ENCODE peak calls at places on chromosomes 13 and 19, in four cellular contexts. Z is Peyer's patch, Q is H9, R is aorta. F is an unnamed sample. For H3K9me3, the result is how much of the 10 kb centered on the place peaks cover.

GRCh38 chr13:110520431-110521295 is 40.9 kb downstream of the RAB20 start:
- DNase-seq in R (peak), Z (peak), Q (no peak), F (no peak)

GRCh38 chr13:79593611-79594275 is 112.8 kb downstream of the NDFIP2 start:
- DNase-seq in Q (no peak), Z (no peak), R (no peak), F (no peak)

GRCh38 chr13:80655778-80656518 is 315.0 kb upstream of the SPRY2 start:
- DNase-seq in R (no peak), Q (no peak), Z (no peak), F (no peak)

GRCh38 chr13:98575876-98576214 is 1.1 kb downstream of the STK24 start:
- DNase-seq in Q (no peak), R (no peak), Z (no peak), F (no peak)

GRCh38 chr13:39779337-39780270 is 124.1 kb downstream of the COG6 start:
- DNase-seq in R (no peak), Z (peak), Q (no peak), F (no peak)

GRCh38 chr19:5335593-5335992 is 5.0 kb downstream of the PTPRS start:
- DNase-seq in R (no peak), Z (no peak), Q (no peak), F (no peak)

GRCh38 chr13:41127746-41128145 is 4.9 kb downstream of the KBTBD6 start:
- DNase-seq in R (no peak), Z (no peak), Q (no peak), F (no peak)

GRCh38 chr19:3692141-3693029 is 7.9 kb downstream of the PIP5K1C start:
- DNase-seq in R (peak), Q (no peak), Z (no peak), F (no peak)

GRCh38 chr13:40445557-40445990 is 220.9 kb downstream of the FOXO1 start:
- DNase-seq in Q (peak), R (peak), Z (peak), F (peak)

GRCh38 chr13:22064854-22065646 is 394.2 kb downstream of the FGF9 start:
- DNase-seq in Q (no peak), Z (no peak), R (no peak), F (no peak)

GRCh38 chr13:34179481-34179880 is 361.5 kb downstream of the RFC3 start:
- DNase-seq in R (no peak), Z (no peak), Q (no peak), F (no peak)

GRCh38 chr19:6510618-6511017 is 8.5 kb upstream of the TUBB4A start:
- DNase-seq in Q (no peak), Z (no peak), R (no peak), F (no peak)

GRCh38 chr19:5985098-5985783 is 7.3 kb upstream of the RANBP3 start:
- DNase-seq in R (no peak), Z (no peak), Q (no peak), F (peak)

GRCh38 chr19:49528211-49528771 is 488 bp downstream of the RCN3 start:
- DNase-seq in Z (no peak), R (peak), Q (no peak), F (no peak)

GRCh38 chr19:13748169-13748884 is 16.0 kb upstream of the MRI1 start:
- DNase-seq in Q (no peak), R (no peak), Z (no peak), F (peak)

GRCh38 chr19:17794731-17795494 is at the start of gene B3GNT3:
- DNase-seq in Q (peak), R (peak), Z (no peak), F (peak)

GRCh38 chr13:42333613-42334328 is 61.8 kb downstream of the AKAP11 start:
- DNase-seq in Z (no peak), Q (peak), R (no peak), F (no peak)

GRCh38 chr19:17946965-17947784 is 14.4 kb downstream of the CCDC124 start:
- DNase-seq in Q (peak), Z (peak), R (peak), F (no peak)

GRCh38 chr19:55305491-55305890 is 19.6 kb downstream of the TMEM150B start:
- DNase-seq in R (no peak), Q (peak), Z (peak), F (peak)

GRCh38 chr19:1811472-1811894 is 593 bp downstream of the ATP8B3 start:
- DNase-seq in Z (peak), R (peak), Q (no peak), F (peak)

GRCh38 chr19:42244452-42245220 is 2.2 kb upstream of the GSK3A start:
- DNase-seq in Z (peak), R (peak), Q (peak), F (peak)

GRCh38 chr13:39317284-39317683 is 279.0 kb downstream of the NHLRC3 start:
- DNase-seq in Q (no peak), Z (no peak), R (peak), F (no peak)

GRCh38 chr19:45404557-45405434 is at the start of gene PPP1R13L:
- DNase-seq in Q (peak), R (peak), Z (peak), F (peak)

GRCh38 chr19:29672933-29673336 is 7.7 kb downstream of the PLEKHF1 start:
- DNase-seq in Z (peak), R (no peak), Q (no peak), F (no peak)

GRCh38 chr19:3316132-3316648 is 50.2 kb upstream of the NFIC start:
- DNase-seq in R (no peak), Q (no peak), Z (no peak), F (no peak)

GRCh38 chr13:49062297-49062896 is 86.7 kb downstream of the FNDC3A start:
- DNase-seq in R (no peak), Z (no peak), Q (no peak), F (no peak)

GRCh38 chr13:25375727-25376358 is 4.1 kb downstream of the ATP8A2 start:
- DNase-seq in R (no peak), Z (no peak), Q (peak), F (peak)

GRCh38 chr13:99018418-99019180 is 40.7 kb upstream of the DOCK9 start:
- DNase-seq in Z (no peak), Q (no peak), R (no peak), F (no peak)

GRCh38 chr13:23608704-23609413 is 38.6 kb downstream of the TNFRSF19 start:
- DNase-seq in Q (no peak), Z (no peak), R (peak), F (no peak)

DNA sequence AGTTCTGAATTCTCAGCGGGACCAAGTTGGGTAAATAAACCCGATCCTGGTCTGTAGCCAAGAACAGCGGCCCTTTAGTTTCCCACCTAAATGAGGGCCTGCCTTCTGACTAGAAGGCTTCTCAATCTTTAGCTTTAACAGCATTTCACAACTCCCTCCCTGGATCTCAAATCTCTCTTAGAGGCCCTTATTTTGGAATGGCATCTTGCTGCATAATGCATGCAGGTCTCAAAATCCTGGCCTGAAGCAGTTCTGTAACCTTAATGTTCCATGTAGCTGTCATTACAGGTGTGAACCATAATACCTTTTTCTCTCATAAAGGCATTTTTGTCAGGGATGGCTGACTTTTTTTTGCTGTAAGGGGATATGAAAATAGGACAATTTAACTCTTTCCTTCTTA is 29.5 kb downstream of the ZNF90 start:
- DNase-seq in R (no peak), Z (no peak), Q (no peak), F (no peak)
- H3K9me3 ChIP-seq in R (under half), Z (under half), Q (under half), F (under half)

GRCh38 chr19:38975214-38975860 is at the start of gene FBXO17:
- DNase-seq in Q (peak), R (peak), Z (no peak), F (no peak)
- H3K27ac ChIP-seq in Q (no peak), R (peak), Z (peak), F (no peak)

GRCh38 chr19:28652790-28653189 is 560.2 kb downstream of the UQCRFS1 start:
- DNase-seq in Z (no peak), Q (no peak), R (no peak), F (no peak)

GRCh38 chr19:28655054-28655453 is 557.9 kb downstream of the UQCRFS1 start:
- DNase-seq in R (no peak), Z (no peak), Q (no peak), F (no peak)

GRCh38 chr19:28656644-28657043 is 556.3 kb downstream of the UQCRFS1 start:
- DNase-seq in R (no peak), Q (no peak), Z (no peak), F (no peak)
- H3K9me3 ChIP-seq in R (under half), Q (under half), Z (under half), F (under half)

GRCh38 chr13:29935309-29935981 is 85.0 kb upstream of the UBL3 start:
- DNase-seq in Q (no peak), R (peak), Z (peak), F (no peak)
- H3K27ac ChIP-seq in Q (no peak), R (no peak), Z (peak), F (no peak)

DNA sequence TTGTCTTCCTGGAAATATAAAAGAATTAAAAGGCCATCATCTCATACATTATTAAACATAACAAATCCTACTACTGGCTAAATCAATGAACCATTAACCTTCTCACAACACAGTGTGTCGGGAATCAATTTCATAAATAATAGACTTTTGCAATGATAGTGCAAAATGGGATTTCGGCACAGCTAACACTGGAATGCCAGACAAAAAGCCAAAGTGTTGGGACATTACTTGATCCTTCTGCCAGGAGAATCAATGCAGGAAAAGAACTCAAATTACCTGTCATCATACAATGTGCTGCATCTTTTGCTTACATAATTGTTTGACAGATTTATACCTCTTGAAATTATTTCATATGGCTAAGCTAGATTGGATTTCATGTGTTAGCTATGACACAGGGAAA is 334.3 kb downstream of the MTUS2 start:
- DNase-seq in R (no peak), Z (no peak), Q (no peak), F (no peak)
- H3K9me3 ChIP-seq in R (under half), Z (under half), Q (under half), F (under half)

GRCh38 chr19:40371802-40372122 is 18.2 kb downstream of the HIPK4 start:
- DNase-seq in Z (no peak), Q (no peak), R (no peak), F (no peak)
- H3K27ac ChIP-seq in Z (no peak), Q (no peak), R (no peak), F (no peak)

GRCh38 chr19:8815780-8816179 is 16.3 kb downstream of the ZNF558 start:
- DNase-seq in R (no peak), Q (no peak), Z (no peak), F (no peak)
- H3K9me3 ChIP-seq in R (under half), Q (half or more), Z (half or more), F (half or more)

GRCh38 chr19:34678421-34678820 is 943 bp downstream of the ZNF302 start:
- DNase-seq in R (no peak), Q (no peak), Z (no peak), F (no peak)
- H3K27ac ChIP-seq in R (no peak), Q (no peak), Z (no peak), F (peak)

GRCh38 chr19:20879501-20879900 is 43.5 kb upstream of the ZNF85 start:
- DNase-seq in Z (no peak), Q (no peak), R (no peak), F (no peak)
- H3K9me3 ChIP-seq in Z (under half), Q (half or more), R (under half), F (under half)